ENCODE peak calls at places on chromosome 19, in six cellular contexts. E is right atrium auricular region; B is PC-9; I is brain microvascular endothelial cell; J is cardiac fibroblast; T is CD8-positive, alpha-beta T cell. P is an unnamed sample.

GRCh38 chr19:11375143-11375948 is 880 bp downstream of the SWSAP1 start:
- DNase-seq in E (peak; percentile 67), B (no peak), I (no peak), J (no peak), T (peak; percentile 48), P (peak; percentile 67)

GRCh38 chr19:27660428-27660827 is 1552.5 kb downstream of the UQCRFS1 start:
- DNase-seq in E (peak; percentile 28), B (peak; percentile 3), I (no peak), J (no peak), T (no peak), P (no peak)

GRCh38 chr19:47473336-47473735 is 1.6 kb upstream of the SLC8A2 start:
- DNase-seq in E (no peak), B (no peak), I (no peak), J (no peak), T (no peak), P (no peak)

GRCh38 chr19:47778954-47779351 is 450 bp downstream of the SELENOW start:
- DNase-seq in E (peak; percentile 60), B (no peak), I (no peak), J (no peak), T (no peak), P (no peak)

GRCh38 chr19:47310819-47311218 is 1.2 kb downstream of the C5AR1 start:
- DNase-seq in E (no peak), B (peak; percentile 89), I (no peak), J (peak; percentile 73), T (no peak), P (no peak)

GRCh38 chr19:42253245-42254082 is 1.5 kb downstream of the ERF start:
- DNase-seq in E (no peak), B (peak; percentile 38), I (no peak), J (no peak), T (no peak), P (peak; percentile 62)

GRCh38 chr19:58277748-58278147 is 1.0 kb upstream of the ZNF8 start:
- DNase-seq in E (no peak), B (no peak), I (no peak), J (no peak), T (no peak), P (no peak)

GRCh38 chr19:2550431-2551171 is 74.7 kb downstream of the GADD45B start:
- DNase-seq in E (no peak), B (no peak), I (no peak), J (no peak), T (no peak), P (no peak)

GRCh38 chr19:18847516-18848463 is 16.0 kb downstream of the UPF1 start:
- DNase-seq in E (peak; percentile 70), B (no peak), I (no peak), J (peak; percentile 67), T (no peak), P (no peak)
- TF ChIP-seq CTCF in E (peak; percentile 9), B (peak; percentile 48), I (no peak), J (no peak), T (no peak), P (peak; percentile 8)

DNA sequence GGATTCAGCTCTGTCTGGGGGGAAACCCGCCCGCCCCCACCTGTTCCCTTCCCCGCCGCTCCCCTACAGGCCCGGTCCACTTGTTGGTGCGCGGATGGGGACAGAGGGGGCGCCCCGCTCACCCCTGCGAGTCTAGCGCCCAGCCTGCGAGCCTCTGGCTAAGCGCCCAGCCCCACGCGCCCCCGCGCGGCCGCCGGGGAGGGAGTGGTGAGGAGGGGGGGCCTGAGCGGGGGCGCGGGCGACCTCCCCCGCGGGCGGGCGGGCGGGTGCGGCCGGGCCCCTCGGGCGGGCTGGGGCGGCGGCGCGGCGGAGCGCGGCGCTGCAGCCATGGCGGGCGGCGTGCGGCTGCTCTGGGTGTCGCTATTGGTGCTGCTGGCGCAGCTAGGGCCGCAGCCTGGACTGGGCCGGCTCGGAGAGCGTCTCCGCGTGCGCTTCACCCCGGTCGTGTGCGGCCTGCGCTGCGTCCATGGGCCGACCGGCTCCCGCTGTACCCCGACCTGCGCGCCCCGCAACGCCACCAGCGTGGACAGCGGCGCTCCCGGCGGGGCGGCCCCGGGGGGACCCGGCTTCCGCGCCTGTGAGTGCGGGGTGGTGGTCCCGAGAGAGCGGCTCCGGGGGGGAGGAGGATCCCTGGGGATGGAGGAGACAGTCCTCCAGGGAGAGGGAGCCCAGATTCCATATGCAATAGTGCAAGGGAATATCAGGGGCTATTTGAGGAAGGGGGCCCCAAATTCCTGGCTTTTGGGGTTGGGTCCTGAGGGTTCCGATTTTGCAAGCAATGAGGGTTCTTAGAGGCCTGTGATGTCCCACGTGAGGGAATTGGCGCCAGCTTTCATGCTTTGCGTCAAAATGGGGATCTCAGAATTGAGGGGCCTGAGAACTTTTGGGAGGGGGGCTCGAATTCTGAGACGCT is at the start of gene LTBP4:
- DNase-seq in E (no peak), B (no peak), I (no peak), J (peak; percentile 28), T (no peak), P (no peak)
- TF ChIP-seq CTCF in E (peak; percentile 23), B (no peak), I (peak; percentile 3), J (no peak), T (no peak), P (peak; percentile 28)

GRCh38 chr19:56594783-56595547 is at the start of gene ZNF71:
- DNase-seq in E (peak; percentile 88), B (peak; percentile 66), I (peak; percentile 84), J (peak; percentile 88), T (peak; percentile 72), P (peak; percentile 97)
- TF ChIP-seq CTCF in E (peak; percentile 15), B (no peak), I (no peak), J (no peak), T (no peak), P (no peak)

DNA sequence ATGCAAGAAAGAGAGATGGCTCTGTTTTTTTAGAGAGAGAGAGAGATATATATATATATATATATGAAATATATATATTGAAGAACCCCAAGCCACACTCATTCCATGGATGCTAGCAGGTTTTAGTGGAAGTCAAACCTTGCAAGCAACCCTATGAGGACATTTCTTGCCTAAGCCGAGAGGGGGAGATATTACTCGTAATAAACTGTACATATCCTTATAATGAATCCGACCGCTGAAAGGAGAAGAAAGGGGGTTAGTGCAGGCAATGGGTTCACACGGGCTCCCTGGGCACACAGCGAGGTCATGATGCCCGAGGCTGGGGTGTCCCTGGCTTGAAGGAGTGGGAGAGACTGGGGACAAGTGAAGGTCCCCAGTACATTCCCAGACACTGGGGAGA is 78.3 kb downstream of the IER2 start:
- DNase-seq in E (no peak), B (no peak), I (no peak), J (peak; percentile 14), T (no peak), P (no peak)
- TF ChIP-seq CTCF in E (no peak), B (no peak), I (peak; percentile 5), J (no peak), T (no peak), P (no peak)

GRCh38 chr19:419721-420515 is 11.0 kb upstream of the C2CD4C start:
- DNase-seq in E (no peak), B (no peak), I (no peak), J (no peak), T (no peak), P (no peak)
- TF ChIP-seq CTCF in E (no peak), B (no peak), I (no peak), J (no peak), T (no peak), P (no peak)